ENCODE peak calls at places on chromosomes 5 and 9, in seven cellular contexts. F, J, B, G, Z, P and D are unnamed samples.

GRCh38 chr5:146516151-146516475 is at the start of gene GPR151:
- DNase-seq in F (no peak), P (no peak), G (no peak), B (no peak), Z (no peak), J (no peak), D (no peak)

GRCh38 chr9:137672907-137673791 is 54.3 kb downstream of the EHMT1 start:
- DNase-seq in F (peak), J (peak), B (peak), G (peak), P (peak), Z (peak), D (peak)

GRCh38 chr9:18466101-18466500 is 7.9 kb upstream of the ADAMTSL1 start:
- DNase-seq in P (no peak), B (no peak), Z (no peak), G (no peak), J (no peak), F (no peak), D (no peak)

GRCh38 chr5:151053796-151054490 is 26.9 kb downstream of the TNIP1 start:
- DNase-seq in J (no peak), P (no peak), G (no peak), B (no peak), F (no peak), Z (no peak), D (no peak)

GRCh38 chr9:135818718-135819475 is 88.4 kb downstream of the CAMSAP1 start:
- DNase-seq in F (no peak), J (no peak), G (no peak), Z (no peak), P (no peak), B (no peak), D (no peak)

GRCh38 chr9:17509151-17509550 is 69.7 kb upstream of the SH3GL2 start:
- DNase-seq in P (no peak), J (no peak), F (no peak), B (no peak), G (no peak), Z (no peak), D (no peak)

GRCh38 chr5:175328176-175328575 is 115.8 kb downstream of the DRD1 start:
- DNase-seq in P (no peak), Z (no peak), G (no peak), F (no peak), B (no peak), J (no peak), D (no peak)

GRCh38 chr9:38110476-38110875 is 41.4 kb upstream of the SHB start:
- DNase-seq in J (no peak), P (no peak), B (no peak), F (no peak), G (peak), Z (no peak), D (no peak)

GRCh38 chr9:5492965-5493364 is 17.4 kb upstream of the PDCD1LG2 start:
- DNase-seq in F (no peak), J (no peak), B (no peak), Z (no peak), G (peak), P (no peak), D (no peak)

GRCh38 chr9:81759680-81760215 is 70.4 kb upstream of the TLE1 start:
- DNase-seq in G (peak), B (no peak), J (no peak), F (no peak), Z (peak), P (no peak), D (no peak)